ENCODE peak calls at places on chromosomes 12 and 14, in seven cellular contexts. R is upper lobe of right lung, F is ovary, P is fibroblast of lung, A is lower lobe of right lung, Y is neural progenitor cell, W is RWPE2. K is an unnamed sample.
A peak's percentile ranks its signal among the peaks of the same experiment; 100 is the strongest.

GRCh38 chr12:53988519-53989226 is 3.7 kb downstream of the HOXC10 start:
- DNase-seq in Y (no peak), F (no peak), A (no peak), P (no peak), W (no peak), R (peak; percentile 51), K (no peak)

GRCh38 chr12:82517027-82517426 is 158.7 kb downstream of the METTL25 start:
- DNase-seq in P (no peak), R (no peak), F (no peak), W (no peak), Y (peak; percentile 52), A (no peak), K (peak; percentile 29)

GRCh38 chr14:59265808-59266207 is 77.3 kb downstream of the DAAM1 start:
- DNase-seq in W (no peak), F (no peak), A (no peak), Y (no peak), P (no peak), R (no peak), K (no peak)

GRCh38 chr14:103699901-103700752 is 15.1 kb downstream of the XRCC3 start:
- DNase-seq in R (no peak), A (peak; percentile 42), P (no peak), W (no peak), F (no peak), Y (no peak), K (no peak)

GRCh38 chr12:107778383-107779015 is 4.0 kb downstream of the ASCL4 start:
- DNase-seq in A (no peak), R (no peak), P (no peak), W (no peak), Y (no peak), F (no peak), K (no peak)

GRCh38 chr14:72186461-72187035 is 254.3 kb downstream of the RGS6 start:
- DNase-seq in P (no peak), R (no peak), A (no peak), Y (no peak), F (no peak), W (no peak), K (peak; percentile 14)

GRCh38 chr14:95871531-95871930 is 5.1 kb upstream of the TUNAR start:
- DNase-seq in R (no peak), W (no peak), P (no peak), F (no peak), Y (no peak), A (no peak), K (no peak)

GRCh38 chr12:14656846-14657245 is 39.6 kb downstream of the GUCY2C start:
- DNase-seq in F (no peak), P (no peak), A (no peak), W (no peak), R (no peak), Y (peak; percentile 4), K (no peak)

GRCh38 chr12:40106202-40106533 is 287 bp upstream of the SLC2A13 start:
- DNase-seq in R (no peak), W (no peak), A (no peak), Y (no peak), F (no peak), P (no peak), K (no peak)

GRCh38 chr12:130649101-130649571 is 67.0 kb downstream of the RIMBP2 start:
- DNase-seq in Y (no peak), R (no peak), F (no peak), A (no peak), W (no peak), P (no peak), K (no peak)

GRCh38 chr14:95056476-95056875 is 100.9 kb downstream of the DICER1 start:
- DNase-seq in Y (no peak), A (no peak), R (peak; percentile 67), F (no peak), W (peak; percentile 51), P (no peak), K (no peak)

GRCh38 chr14:91146661-91147060 is 32.8 kb downstream of the DGLUCY start:
- DNase-seq in R (no peak), F (no peak), A (no peak), W (no peak), Y (no peak), P (no peak), K (no peak)

GRCh38 chr12:57162541-57163125 is 15.2 kb upstream of the LRP1-AS start:
- DNase-seq in R (no peak), W (no peak), F (no peak), A (no peak), P (no peak), Y (no peak), K (no peak)

GRCh38 chr12:57164454-57164853 is 17.0 kb upstream of the LRP1-AS start:
- DNase-seq in F (no peak), A (no peak), R (no peak), P (no peak), W (no peak), Y (no peak), K (no peak)

GRCh38 chr12:57165741-57166140 is 18.3 kb upstream of the LRP1-AS start:
- DNase-seq in R (no peak), A (no peak), P (peak; percentile 38), Y (no peak), F (no peak), W (peak; percentile 93), K (no peak)

GRCh38 chr12:57166971-57167371 is 19.6 kb upstream of the LRP1-AS start:
- DNase-seq in W (peak; percentile 84), F (no peak), P (peak; percentile 87), R (no peak), Y (no peak), A (no peak), K (peak; percentile 68)

DNA sequence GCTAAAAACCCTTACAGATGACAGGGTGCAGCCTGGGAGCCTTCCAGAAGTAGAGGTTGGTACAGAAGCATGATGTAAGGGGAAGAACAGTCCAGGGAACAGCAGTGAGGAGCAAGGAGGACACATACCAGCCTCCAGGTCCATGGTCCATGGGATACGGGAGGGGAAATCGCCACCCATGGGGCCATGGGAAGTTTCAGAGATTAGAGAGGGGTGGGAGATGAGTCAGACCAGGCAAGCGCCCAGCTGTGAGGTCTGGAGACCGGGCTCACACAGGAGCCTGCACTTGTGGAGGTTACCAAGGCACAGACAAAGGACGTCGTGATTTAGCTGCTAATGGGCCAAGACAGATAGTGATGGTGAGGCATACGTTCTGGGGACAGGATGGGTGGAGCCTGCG is 17.5 kb upstream of the LRP1-AS start:
- DNase-seq in W (no peak), R (no peak), F (no peak), Y (no peak), A (no peak), P (peak; percentile 73), K (peak; percentile 39)
- H3K36me3 ChIP-seq in W (peaks cover 13% of the 10 kb centered on the region), R (peaks cover 97% of the 10 kb centered on the region), F (no peaks in the 10 kb centered on the region), Y (no peaks in the 10 kb centered on the region), A (peaks cover 100% of the 10 kb centered on the region), P (peaks cover 69% of the 10 kb centered on the region), K (peaks cover 81% of the 10 kb centered on the region)

DNA sequence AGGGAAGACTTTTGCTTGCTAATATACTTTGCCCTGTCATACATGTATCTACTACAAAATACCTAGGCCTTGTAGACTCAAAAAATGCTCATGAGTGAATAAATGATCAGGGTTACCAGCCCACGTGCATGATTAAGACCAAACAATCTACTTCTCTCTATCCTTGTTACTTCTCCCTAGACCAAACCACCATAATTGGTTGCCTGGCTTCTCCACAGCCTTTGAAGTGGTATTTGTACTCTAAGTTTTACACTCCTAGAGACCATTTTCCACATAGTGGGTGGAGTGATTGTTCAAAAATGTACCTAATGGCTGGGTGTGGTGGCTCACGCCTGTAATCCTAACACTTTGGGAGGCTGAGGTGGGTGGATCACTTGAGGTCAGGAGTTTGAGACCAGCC is 14.1 kb upstream of the RPS6KL1 start:
- DNase-seq in A (no peak), R (no peak), W (no peak), P (no peak), Y (no peak), F (no peak), K (no peak)
- H3K27ac ChIP-seq in A (no peak overlapping the region), R (no peak overlapping the region), W (no peak overlapping the region), P (no peak overlapping the region), Y (no peak overlapping the region), F (no peak overlapping the region), K (no peak overlapping the region)

GRCh38 chr12:121765573-121765972 is 27.9 kb downstream of the RHOF start:
- DNase-seq in R (no peak), A (no peak), W (no peak), P (peak; percentile 94), Y (no peak), F (no peak), K (peak; percentile 58)

GRCh38 chr12:121766290-121767039 is 27.0 kb downstream of the RHOF start:
- DNase-seq in A (no peak), F (no peak), R (no peak), Y (no peak), P (peak; percentile 47), W (no peak), K (no peak)

GRCh38 chr12:121767525-121768016 is 25.9 kb downstream of the RHOF start:
- DNase-seq in R (no peak), W (no peak), Y (no peak), P (peak; percentile 88), A (no peak), F (no peak), K (peak; percentile 50)

GRCh38 chr12:121764808-121765207 is 28.7 kb downstream of the RHOF start:
- DNase-seq in W (no peak), Y (no peak), F (no peak), R (no peak), P (no peak), A (no peak), K (no peak)

GRCh38 chr12:121762269-121762668 is 31.2 kb downstream of the RHOF start:
- DNase-seq in R (no peak), F (no peak), P (peak; percentile 39), W (no peak), Y (no peak), A (no peak), K (peak; percentile 40)
- TF ChIP-seq CTCF in R (no peak), F (no peak), P (no peak), W (no peak), Y (no peak), A (no peak), K (no peak)

GRCh38 chr12:98530068-98530467 is 14.7 kb downstream of the TMPO start:
- DNase-seq in W (no peak), A (no peak), Y (no peak), R (no peak), P (no peak), F (no peak), K (no peak)
- H3K36me3 ChIP-seq in W (peaks cover 89% of the 10 kb centered on the region), A (peaks cover 45% of the 10 kb centered on the region), Y (peaks cover 29% of the 10 kb centered on the region), R (peaks cover 57% of the 10 kb centered on the region), P (no peaks in the 10 kb centered on the region), F (no peaks in the 10 kb centered on the region), K (peaks cover 5% of the 10 kb centered on the region)

K was measured in brain microvascular endothelial cell.